ENCODE peak calls at places on chromosomes 6 and 20, in four cellular contexts. S, P, T and W are unnamed samples.

GRCh38 chr6:3551716-3552511 is 95.1 kb upstream of the SLC22A23 start:
- DNase-seq in S (no peak), P (no peak), T (no peak), W (no peak)

GRCh38 chr6:297571-298232 is 5.4 kb downstream of the DUSP22 start:
- DNase-seq in S (no peak), P (no peak), T (no peak), W (no peak)

GRCh38 chr6:56868687-56869086 is 86.2 kb upstream of the BEND6 start:
- DNase-seq in S (no peak), P (no peak), T (no peak), W (no peak)

GRCh38 chr20:10842116-10842515 is 168.3 kb upstream of the JAG1 start:
- DNase-seq in S (no peak), P (no peak), T (no peak), W (no peak)

GRCh38 chr20:37443596-37443995 is 77.5 kb upstream of the NNAT start:
- DNase-seq in S (no peak), P (no peak), T (no peak), W (no peak)

GRCh38 chr20:17835240-17835940 is 133.2 kb downstream of the SNX5 start:
- DNase-seq in S (no peak), P (peak), T (no peak), W (no peak)

GRCh38 chr6:28206527-28207243 is 18.4 kb upstream of the ZSCAN9 start:
- DNase-seq in S (no peak), P (peak), T (no peak), W (no peak)

GRCh38 chr6:3194535-3195376 is 32.7 kb downstream of the TUBB2B start:
- DNase-seq in S (no peak), P (no peak), T (no peak), W (no peak)

GRCh38 chr6:298233-299049 is 6.2 kb downstream of the DUSP22 start:
- DNase-seq in S (no peak), P (no peak), T (no peak), W (no peak)

GRCh38 chr6:105757512-105758200 is 328.5 kb upstream of the PRDM1 start:
- DNase-seq in S (no peak), P (peak), T (no peak), W (no peak)

GRCh38 chr6:93040375-93040774 is 379.0 kb downstream of the EPHA7 start:
- DNase-seq in S (no peak), P (no peak), T (no peak), W (no peak)

GRCh38 chr20:9290331-9290730 is 221.4 kb downstream of the PLCB4 start:
- DNase-seq in S (no peak), P (no peak), T (no peak), W (no peak)

GRCh38 chr6:155530219-155530834 is 74.7 kb upstream of the NOX3 start:
- DNase-seq in S (no peak), P (peak), T (no peak), W (no peak)

GRCh38 chr6:105428342-105428957 is 25.6 kb upstream of the PREP start:
- DNase-seq in S (no peak), P (peak), T (no peak), W (peak)

GRCh38 chr6:1724616-1725015 is 114.9 kb downstream of the FOXC1 start:
- DNase-seq in S (no peak), P (peak), T (no peak), W (peak)

GRCh38 chr20:38842558-38842981 is 37.1 kb downstream of the PPP1R16B start:
- DNase-seq in S (no peak), P (no peak), T (no peak), W (no peak)